ENCODE peak calls at places on chromosomes 1 and 21, in seven cellular contexts. I, U, O, H, T, B and J are unnamed samples.

GRCh38 chr1:202576816-202577215 is 133.4 kb downstream of the SYT2 start:
- DNase-seq in I (no peak), U (no peak), O (no peak), H (peak), T (no peak), B (no peak), J (peak)

GRCh38 chr1:192545781-192546521 is 29.6 kb upstream of the RGS1 start:
- DNase-seq in I (no peak), U (no peak), O (no peak), H (no peak), T (no peak), B (no peak), J (no peak)

GRCh38 chr1:66685670-66686069 is 66.6 kb upstream of the DYNLT5 start:
- DNase-seq in I (no peak), U (no peak), O (no peak), H (peak), T (no peak), B (no peak), J (no peak)

GRCh38 chr1:211343607-211344334 is 17.1 kb downstream of the TRAF5 start:
- DNase-seq in I (no peak), U (no peak), O (no peak), H (peak), T (no peak), B (no peak), J (no peak)

GRCh38 chr1:17465186-17465585 is 25.7 kb upstream of the RCC2 start:
- DNase-seq in I (no peak), U (no peak), O (no peak), H (no peak), T (no peak), B (no peak), J (no peak)

GRCh38 chr1:111204211-111204883 is 3.9 kb upstream of the DENND2D start:
- DNase-seq in I (peak), U (no peak), O (peak), H (no peak), T (peak), B (peak), J (no peak)

GRCh38 chr21:33587792-33588484 is 546 bp downstream of the DONSON start:
- DNase-seq in I (peak), U (peak), O (no peak), H (peak), T (peak), B (no peak), J (no peak)

GRCh38 chr1:91653183-91653582 is 152.5 kb downstream of the CDC7 start:
- DNase-seq in I (no peak), U (no peak), O (no peak), H (no peak), T (no peak), B (no peak), J (no peak)

GRCh38 chr1:219812491-219813221 is 115.7 kb downstream of the SLC30A10 start:
- DNase-seq in I (no peak), U (peak), O (no peak), H (peak), T (no peak), B (no peak), J (peak)

GRCh38 chr1:119004781-119005180 is 16.6 kb upstream of the TBX15 start:
- DNase-seq in I (no peak), U (no peak), O (no peak), H (no peak), T (no peak), B (no peak), J (no peak)

GRCh38 chr1:7707527-7707926 is 63.6 kb upstream of the VAMP3 start:
- DNase-seq in I (no peak), U (no peak), O (no peak), H (no peak), T (no peak), B (no peak), J (no peak)

GRCh38 chr21:42460391-42461184 is 35.4 kb downstream of the RSPH1 start:
- DNase-seq in I (no peak), U (no peak), O (no peak), H (no peak), T (no peak), B (no peak), J (no peak)

GRCh38 chr1:159804924-159805323 is 2.8 kb downstream of the FCRL6 start:
- DNase-seq in I (no peak), U (no peak), O (no peak), H (no peak), T (no peak), B (no peak), J (no peak)

GRCh38 chr1:200081151-200081981 is 53.9 kb downstream of the NR5A2 start:
- DNase-seq in I (no peak), U (no peak), O (no peak), H (peak), T (no peak), B (no peak), J (peak)

GRCh38 chr1:30852026-30852425 is 56.5 kb downstream of the SDC3 start:
- DNase-seq in I (no peak), U (no peak), O (no peak), H (peak), T (peak), B (peak), J (peak)

GRCh38 chr1:182279724-182280506 is 111.7 kb downstream of the GLUL start:
- DNase-seq in I (no peak), U (no peak), O (no peak), H (no peak), T (no peak), B (peak), J (no peak)

GRCh38 chr1:183417691-183418491 is at the start of gene NMNAT2:
- DNase-seq in I (no peak), U (peak), O (no peak), H (no peak), T (peak), B (no peak), J (no peak)

GRCh38 chr1:146039844-146040194 is 18.3 kb upstream of the HJV start:
- DNase-seq in I (no peak), U (no peak), O (no peak), H (no peak), T (no peak), B (no peak), J (no peak)

GRCh38 chr1:167601442-167602380 is 28.3 kb upstream of the RCSD1 start:
- DNase-seq in I (no peak), U (no peak), O (no peak), H (no peak), T (peak), B (peak), J (peak)

GRCh38 chr1:64959973-64960372 is 6.4 kb downstream of the JAK1 start:
- DNase-seq in I (no peak), U (no peak), O (no peak), H (no peak), T (no peak), B (no peak), J (no peak)

GRCh38 chr1:88284066-88284465 is 400.0 kb upstream of the PKN2 start:
- DNase-seq in I (no peak), U (no peak), O (no peak), H (peak), T (no peak), B (no peak), J (no peak)

GRCh38 chr21:35007348-35007747 is 41.8 kb downstream of the RUNX1 start:
- DNase-seq in I (no peak), U (no peak), O (no peak), H (no peak), T (no peak), B (no peak), J (no peak)

GRCh38 chr21:25536752-25537151 is 70.5 kb downstream of the MRPL39 start:
- DNase-seq in I (no peak), U (no peak), O (no peak), H (no peak), T (no peak), B (no peak), J (no peak)

GRCh38 chr21:37172646-37173045 is 94.5 kb downstream of the VPS26C start:
- DNase-seq in I (no peak), U (no peak), O (no peak), H (no peak), T (no peak), B (no peak), J (no peak)

GRCh38 chr1:43007377-43008105 is 48.9 kb upstream of the SLC2A1 start:
- DNase-seq in I (no peak), U (no peak), O (no peak), H (no peak), T (no peak), B (no peak), J (no peak)

GRCh38 chr1:38029081-38029681 is 16.6 kb downstream of the UTP11 start:
- DNase-seq in I (no peak), U (no peak), O (no peak), H (peak), T (no peak), B (no peak), J (no peak)